ENCODE peak calls at places on chromosomes 11 and 22, in six cellular contexts. C is neural progenitor cell, V is mesenchymal stem cell, R is mammary epithelial cell, S is Karpas-422, P is neuronal stem cell. I is an unnamed sample.

GRCh38 chr22:19547620-19548019 is 23.4 kb upstream of the CLDN5 start:
- DNase-seq in C (no peak), V (no peak), R (no peak), S (no peak), P (no peak), I (no peak)

GRCh38 chr22:47300698-47301405 is 538.4 kb downstream of the TBC1D22A start:
- DNase-seq in C (no peak), V (no peak), R (no peak), S (no peak), P (no peak), I (no peak)

GRCh38 chr11:30855383-30856006 is 269.3 kb upstream of the MPPED2 start:
- DNase-seq in C (no peak), V (peak), R (no peak), S (peak), P (no peak), I (no peak)

GRCh38 chr11:57332694-57333440 is 2.8 kb downstream of the SSRP1 start:
- DNase-seq in C (no peak), V (peak), R (no peak), S (no peak), P (no peak), I (no peak)

GRCh38 chr22:31272522-31273446 is 19.5 kb downstream of the PIK3IP1 start:
- DNase-seq in C (peak), V (peak), R (peak), S (peak), P (peak), I (no peak)

GRCh38 chr11:86672007-86672621 is at the start of gene ME3:
- DNase-seq in C (peak), V (peak), R (no peak), S (no peak), P (peak), I (no peak)

GRCh38 chr22:35484651-35485372 is 55.8 kb upstream of the RASD2 start:
- DNase-seq in C (no peak), V (peak), R (no peak), S (no peak), P (no peak), I (peak)

GRCh38 chr11:57363681-57364080 is 17.3 kb downstream of the PRG3 start:
- DNase-seq in C (no peak), V (no peak), R (no peak), S (no peak), P (no peak), I (no peak)

GRCh38 chr11:74004694-74005615 is 3.9 kb downstream of the UCP3 start:
- DNase-seq in C (no peak), V (no peak), R (no peak), S (no peak), P (no peak), I (no peak)

GRCh38 chr22:18110194-18110943 is at the start of gene TUBA8:
- DNase-seq in C (peak), V (peak), R (peak), S (peak), P (peak), I (peak)

GRCh38 chr11:119713361-119714040 is 15.5 kb downstream of the NECTIN1 start:
- DNase-seq in C (no peak), V (no peak), R (no peak), S (no peak), P (no peak), I (no peak)

GRCh38 chr11:1486054-1486825 is at the start of gene MOB2:
- DNase-seq in C (no peak), V (no peak), R (no peak), S (no peak), P (no peak), I (no peak)

GRCh38 chr22:28792491-28793383 is 7.6 kb downstream of the XBP1 start:
- DNase-seq in C (no peak), V (no peak), R (no peak), S (no peak), P (no peak), I (no peak)

GRCh38 chr11:71256080-71256479 is 3.7 kb upstream of the SHANK2 start:
- DNase-seq in C (no peak), V (no peak), R (no peak), S (no peak), P (no peak), I (no peak)

GRCh38 chr11:5363712-5364111 is 12.4 kb downstream of the OR51B6 start:
- DNase-seq in C (no peak), V (peak), R (no peak), S (peak), P (no peak), I (no peak)

GRCh38 chr11:259374-259773 is 18.8 kb upstream of the NLRP6 start:
- DNase-seq in C (no peak), V (no peak), R (no peak), S (no peak), P (no peak), I (no peak)

GRCh38 chr11:32402836-32403235 is 32.5 kb downstream of the WT1 start:
- DNase-seq in C (no peak), V (no peak), R (no peak), S (no peak), P (no peak), I (no peak)

GRCh38 chr11:41578421-41579047 is 119.1 kb upstream of the LRRC4C start:
- DNase-seq in C (no peak), V (no peak), R (peak), S (no peak), P (no peak), I (peak)

GRCh38 chr22:36086170-36086490 is 57.5 kb upstream of the RBFOX2 start:
- DNase-seq in C (no peak), V (no peak), R (no peak), S (no peak), P (no peak), I (no peak)

GRCh38 chr22:40025856-40026255 is 31.1 kb downstream of the FAM83F start:
- DNase-seq in C (no peak), V (no peak), R (no peak), S (no peak), P (no peak), I (no peak)

GRCh38 chr11:79413258-79413657 is 27.6 kb downstream of the TENM4 start:
- DNase-seq in C (peak), V (peak), R (peak), S (no peak), P (peak), I (peak)

GRCh38 chr11:95503047-95503446 is 272.0 kb upstream of the SESN3 start:
- DNase-seq in C (no peak), V (no peak), R (no peak), S (no peak), P (no peak), I (peak)

GRCh38 chr11:8715501-8715900 is 32.9 kb downstream of the RPL27A start:
- DNase-seq in C (no peak), V (no peak), R (no peak), S (no peak), P (no peak), I (no peak)

GRCh38 chr11:110125632-110126031 is 32.4 kb downstream of the ZC3H12C start:
- DNase-seq in C (no peak), V (peak), R (peak), S (no peak), P (no peak), I (peak)

GRCh38 chr22:42874010-42874409 is 16.9 kb upstream of the ARFGAP3 start:
- DNase-seq in C (no peak), V (no peak), R (no peak), S (no peak), P (no peak), I (no peak)

GRCh38 chr11:14029971-14030531 is 67.5 kb downstream of the SPON1 start:
- DNase-seq in C (no peak), V (no peak), R (peak), S (no peak), P (no peak), I (peak)

GRCh38 chr11:134762248-134763029 is 350.4 kb upstream of the B3GAT1 start:
- DNase-seq in C (no peak), V (no peak), R (no peak), S (no peak), P (no peak), I (no peak)

GRCh38 chr11:1419811-1420210 is 30.1 kb downstream of the BRSK2 start:
- DNase-seq in C (no peak), V (no peak), R (no peak), S (no peak), P (no peak), I (no peak)

GRCh38 chr11:70798296-70798695 is 400.0 kb downstream of the CTTN start:
- DNase-seq in C (no peak), V (no peak), R (no peak), S (no peak), P (no peak), I (no peak)

GRCh38 chr22:22579869-22580604 is 21.0 kb upstream of the PRAME start:
- DNase-seq in C (no peak), V (no peak), R (no peak), S (no peak), P (no peak), I (no peak)
- H2AFZ ChIP-seq in C (no peak), V (no peak), R (no peak), S (no peak), P (no peak), I (no peak)

GRCh38 chr11:59510917-59511589 is at the start of gene OR4D9:
- DNase-seq in C (no peak), V (no peak), R (no peak), S (no peak), P (no peak), I (no peak)

DNA sequence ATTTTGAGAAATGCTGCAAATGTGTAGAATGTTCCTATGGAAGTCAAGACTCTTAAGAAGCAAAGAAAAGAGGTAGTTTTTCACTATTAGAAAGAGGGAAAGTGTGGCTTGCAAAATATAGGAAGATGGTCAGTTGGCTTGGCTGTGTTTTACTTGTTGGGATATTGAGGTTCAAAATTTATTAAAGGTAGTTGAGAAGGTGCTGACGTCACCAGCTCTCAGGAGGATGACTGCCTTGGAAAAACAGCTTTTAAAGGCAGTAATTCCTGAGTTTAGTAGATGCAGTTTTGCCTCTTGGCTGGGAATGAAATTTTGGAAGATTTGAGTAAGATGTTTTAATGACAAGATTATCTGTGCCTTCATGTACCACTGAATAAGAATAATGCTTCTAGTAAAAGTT is 336 bp downstream of the OR4D9 start:
- DNase-seq in C (no peak), V (no peak), R (no peak), S (no peak), P (no peak), I (no peak)
- H2AFZ ChIP-seq in C (no peak), V (no peak), R (no peak), S (no peak), P (no peak), I (no peak)

DNA sequence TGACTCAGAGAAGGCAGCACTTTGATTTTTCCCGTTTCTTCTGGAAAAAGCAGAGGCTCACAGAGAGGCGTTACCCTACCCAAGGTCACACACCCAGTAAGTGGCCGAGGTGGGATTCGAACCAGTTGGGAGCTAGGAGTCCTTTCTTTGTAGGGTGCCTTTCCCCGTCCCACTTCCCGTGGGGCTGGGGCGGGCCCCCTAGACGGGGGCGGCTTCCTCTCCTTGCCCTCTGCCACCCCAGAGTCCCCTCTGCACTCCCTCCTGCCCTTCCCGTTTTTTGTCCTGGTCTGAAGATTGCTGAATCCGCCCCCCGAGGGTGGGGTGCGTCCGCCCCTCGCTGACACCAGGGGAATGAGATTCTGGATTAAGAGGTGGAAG is 747 bp downstream of the TPCN2 start:
- DNase-seq in C (no peak), V (no peak), R (no peak), S (peak), P (no peak), I (no peak)
- H2AFZ ChIP-seq in C (no peak), V (no peak), R (peak), S (no peak), P (peak), I (peak)

DNA sequence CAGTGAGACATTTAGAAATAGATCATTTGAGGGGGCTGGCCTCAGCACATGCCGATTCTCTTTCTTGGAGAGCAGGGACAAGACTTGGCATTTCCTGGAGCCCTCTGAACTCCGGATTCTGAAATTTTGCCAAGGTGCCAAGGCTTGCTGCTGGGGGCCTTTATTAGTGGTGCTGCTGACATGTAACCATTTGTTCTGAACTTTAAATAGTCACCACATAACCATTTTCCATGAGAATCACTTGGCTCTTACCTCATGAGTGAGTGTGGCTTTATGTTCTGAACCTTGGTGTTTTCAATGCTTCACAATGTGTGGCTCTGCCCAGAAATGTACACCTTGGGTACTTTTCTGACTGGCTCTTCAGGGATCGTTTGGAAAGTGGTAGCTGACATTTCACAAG is 33.3 kb downstream of the SYT13 start:
- DNase-seq in C (no peak), V (no peak), R (no peak), S (no peak), P (no peak), I (no peak)
- H2AFZ ChIP-seq in C (no peak), V (no peak), R (no peak), S (no peak), P (no peak), I (peak)

DNA sequence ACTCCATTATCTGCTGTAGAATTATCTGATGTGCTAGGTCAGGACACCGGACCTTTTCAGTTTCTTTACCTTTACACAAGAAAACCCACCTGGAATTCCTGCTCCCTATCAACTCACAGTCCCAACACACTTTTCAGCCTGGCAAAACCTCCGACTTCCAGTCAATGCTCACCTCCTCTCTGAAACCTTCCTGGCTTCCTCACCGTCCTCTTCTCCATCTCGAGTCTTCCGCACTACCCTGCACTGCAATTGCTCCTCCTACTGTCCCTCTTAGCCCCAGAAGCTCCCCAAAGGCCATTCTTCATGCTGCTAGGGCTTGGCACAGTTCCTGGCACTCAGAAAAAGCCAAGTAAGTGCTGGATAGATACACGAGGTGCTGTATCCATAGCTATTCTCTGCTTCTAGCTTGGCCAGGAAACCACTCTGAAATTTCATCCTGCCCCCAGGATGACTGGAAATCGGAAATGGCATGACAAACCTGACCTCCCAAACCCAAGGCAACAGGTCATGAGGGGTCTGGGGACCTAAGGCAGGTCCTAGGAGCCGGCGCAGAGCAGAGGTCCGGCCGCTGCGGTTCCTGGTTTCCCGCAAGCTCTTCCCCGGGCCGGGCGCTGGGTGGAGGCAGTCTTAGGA is 702 bp downstream of the SYN3 start:
- DNase-seq in C (peak), V (no peak), R (no peak), S (no peak), P (no peak), I (no peak)
- H2AFZ ChIP-seq in C (peak), V (no peak), R (peak), S (no peak), P (peak), I (no peak)

DNA sequence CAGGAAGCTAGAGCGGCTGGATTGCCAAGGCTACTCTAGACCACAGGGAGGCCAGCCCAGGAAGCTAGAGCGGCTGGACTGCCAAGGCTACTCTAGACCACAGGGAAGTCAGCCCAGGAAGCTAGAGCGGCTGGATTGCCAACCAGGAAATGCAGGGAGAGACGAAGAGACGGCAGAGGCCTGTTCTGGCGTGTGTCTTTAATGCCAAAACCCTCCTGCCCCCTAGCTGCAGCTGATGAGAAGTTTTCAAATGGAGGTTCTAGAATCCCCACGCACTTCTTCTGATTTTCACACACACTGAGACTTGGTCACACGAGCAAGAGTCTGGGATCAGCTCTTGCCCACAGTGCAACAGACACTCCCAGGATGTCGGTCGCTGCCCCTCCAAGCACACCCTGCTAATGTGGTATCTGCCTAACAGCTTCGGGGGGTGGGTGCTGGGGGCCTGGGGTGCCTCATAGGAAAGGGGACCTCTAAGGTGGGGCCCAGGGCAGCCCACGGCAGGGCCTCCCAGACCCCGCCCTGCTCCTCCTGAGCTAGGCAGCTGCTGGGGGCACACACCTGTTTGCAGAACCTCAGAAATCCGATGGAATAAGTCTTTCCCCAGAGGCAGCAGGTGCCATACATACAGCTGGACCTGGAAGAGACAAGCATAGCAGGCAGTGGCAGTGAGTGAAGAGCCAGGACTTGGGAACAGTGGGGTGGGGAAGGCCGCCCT is 28.5 kb downstream of the MAFF start:
- DNase-seq in C (peak), V (peak), R (no peak), S (peak), P (no peak), I (no peak)
- H2AFZ ChIP-seq in C (no peak), V (no peak), R (no peak), S (no peak), P (no peak), I (no peak)

GRCh38 chr11:124896821-124897391 is 759 bp downstream of the ROBO4 start:
- DNase-seq in C (no peak), V (no peak), R (no peak), S (no peak), P (no peak), I (no peak)

GRCh38 chr11:124897681-124898680 is at the start of gene ROBO4:
- DNase-seq in C (no peak), V (peak), R (peak), S (no peak), P (no peak), I (peak)

GRCh38 chr11:124900464-124900863 is 2.8 kb upstream of the ROBO4 start:
- DNase-seq in C (no peak), V (peak), R (peak), S (no peak), P (no peak), I (peak)

GRCh38 chr11:124898711-124899110 is 1.0 kb upstream of the ROBO4 start:
- DNase-seq in C (no peak), V (no peak), R (no peak), S (no peak), P (no peak), I (no peak)

DNA sequence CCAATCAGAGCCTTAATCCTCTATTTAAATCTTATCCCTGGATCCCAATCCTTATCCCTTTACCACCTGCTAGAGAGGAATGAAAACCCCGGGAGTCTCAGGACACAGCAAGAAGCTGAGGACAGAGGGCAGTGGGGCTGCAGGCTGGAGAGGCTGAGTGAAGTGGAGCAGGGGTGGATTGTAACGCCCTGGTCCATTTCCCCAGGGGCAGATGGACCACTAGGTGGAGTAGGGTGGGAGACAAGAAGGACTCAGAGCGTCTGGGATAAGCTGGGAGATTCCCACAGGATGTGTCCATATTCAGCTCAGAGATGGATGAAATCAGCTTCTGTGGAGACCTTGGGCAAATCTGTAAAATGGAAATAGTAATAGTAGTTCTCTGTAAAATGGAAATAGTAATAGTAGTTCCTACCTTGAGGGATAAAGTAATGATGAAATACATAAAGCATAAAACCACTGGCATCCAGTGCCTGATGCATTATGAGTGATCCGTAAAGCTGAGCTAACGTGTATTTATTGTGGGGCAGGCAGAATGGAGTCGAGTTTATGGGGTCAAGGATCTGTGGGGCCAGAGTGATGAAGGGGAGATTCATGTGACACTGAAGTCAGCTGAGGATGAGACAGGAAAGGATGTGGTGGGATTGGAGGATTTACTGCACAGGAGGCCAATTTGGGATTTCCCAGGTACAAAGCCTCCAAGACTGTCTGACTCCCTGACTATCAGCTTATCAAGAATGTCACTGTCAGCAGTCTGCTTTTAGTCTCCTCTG is 1.9 kb upstream of the ROBO4 start:
- DNase-seq in C (no peak), V (peak), R (peak), S (no peak), P (no peak), I (no peak)
- H2AFZ ChIP-seq in C (no peak), V (no peak), R (no peak), S (no peak), P (peak), I (no peak)

I was measured in astrocyte.